ENCODE peak calls at places on chromosomes 3 and 15, in four cellular contexts. E is anterior cingulate cortex, Y is memory B cell, O is hippocampal formation. T is an unnamed sample.

GRCh38 chr15:77026501-77027110 is 31.7 kb downstream of the PSTPIP1 start:
- DNase-seq in E (no peak), Y (no peak), O (no peak), T (peak)

GRCh38 chr3:83500422-83500821 is 1458.4 kb upstream of the CADM2 start:
- DNase-seq in E (no peak), Y (no peak), O (no peak), T (no peak)

GRCh38 chr3:187669675-187670504 is at the start of gene SST:
- DNase-seq in E (no peak), Y (no peak), O (no peak), T (peak)

GRCh38 chr3:124592658-124593441 is 137.4 kb upstream of the UMPS start:
- DNase-seq in E (no peak), Y (no peak), O (no peak), T (no peak)

GRCh38 chr3:99012051-99012450 is 110.6 kb upstream of the DCBLD2 start:
- DNase-seq in E (no peak), Y (no peak), O (no peak), T (no peak)

GRCh38 chr3:52247455-52248164 is 2.1 kb downstream of the PPM1M start:
- DNase-seq in E (no peak), Y (no peak), O (no peak), T (no peak)

GRCh38 chr15:45376300-45376928 is 1.9 kb downstream of the GATM start:
- DNase-seq in E (no peak), Y (no peak), O (peak), T (no peak)

GRCh38 chr3:177713921-177714900 is 516.9 kb upstream of the TBL1XR1 start:
- DNase-seq in E (no peak), Y (no peak), O (no peak), T (no peak)

GRCh38 chr15:40115670-40116093 is 7.0 kb upstream of the BMF start:
- DNase-seq in E (no peak), Y (peak), O (peak), T (no peak)

GRCh38 chr3:160447544-160447943 is 2.0 kb downstream of the TRIM59 start:
- DNase-seq in E (no peak), Y (no peak), O (no peak), T (no peak)

GRCh38 chr15:36330598-36330997 is 248.8 kb upstream of the CDIN1 start:
- DNase-seq in E (no peak), Y (no peak), O (no peak), T (no peak)

GRCh38 chr3:115146418-115147328 is at the start of gene ZBTB20:
- DNase-seq in E (no peak), Y (peak), O (peak), T (peak)

GRCh38 chr15:99113547-99114271 is 8.8 kb downstream of the SYNM start:
- DNase-seq in E (no peak), Y (no peak), O (no peak), T (no peak)

GRCh38 chr3:123949606-123950005 is 11.4 kb downstream of the CCDC14 start:
- DNase-seq in E (no peak), Y (no peak), O (no peak), T (no peak)

GRCh38 chr3:50806806-50807205 is 132.1 kb downstream of the DOCK3 start:
- DNase-seq in E (no peak), Y (no peak), O (no peak), T (peak)

GRCh38 chr3:31724681-31725080 is 192.0 kb downstream of the STT3B start:
- DNase-seq in E (no peak), Y (no peak), O (no peak), T (no peak)

GRCh38 chr15:92068121-92068520 is 214.6 kb downstream of the SLCO3A1 start:
- DNase-seq in E (no peak), Y (no peak), O (no peak), T (no peak)

GRCh38 chr3:116939091-116939490 is 229.5 kb downstream of the TUSC7 start:
- DNase-seq in E (no peak), Y (no peak), O (no peak), T (no peak)

GRCh38 chr3:49607796-49608195 is 53.5 kb downstream of the BSN start:
- DNase-seq in E (no peak), Y (no peak), O (no peak), T (no peak)

GRCh38 chr3:159929894-159930235 is 58.8 kb upstream of the IL12A start:
- DNase-seq in E (no peak), Y (no peak), O (no peak), T (no peak)

GRCh38 chr3:159273608-159274007 is 471.8 kb downstream of the MFSD1 start:
- DNase-seq in E (no peak), Y (no peak), O (no peak), T (peak)

T was measured in cardiac muscle cell.